ENCODE peak calls at places on chromosomes 1 and 21, in four cellular contexts. One of them, this sample, is unnamed.

GRCh38 chr1:202798792-202799331 is 9.4 kb downstream of the KDM5B start:
- DNase-seq in HTR-8/SVneo: no peak
- DNase-seq in KG1: no peak
- DNase-seq in GM04504: no peak
- DNase-seq in this sample: no peak

GRCh38 chr1:32215629-32216505 is 6.3 kb downstream of the TMEM234 start:
- DNase-seq in GM04504: no peak
- DNase-seq in HTR-8/SVneo: peak
- DNase-seq in KG1: peak
- DNase-seq in this sample: no peak

GRCh38 chr21:31343030-31343510 is 991 bp downstream of the TIAM1 start:
- DNase-seq in KG1: no peak
- DNase-seq in HTR-8/SVneo: no peak
- DNase-seq in GM04504: no peak
- DNase-seq in this sample: no peak

GRCh38 chr1:41749992-41750745 is 168.6 kb downstream of the HIVEP3 start:
- DNase-seq in KG1: no peak
- DNase-seq in HTR-8/SVneo: no peak
- DNase-seq in GM04504: no peak
- DNase-seq in this sample: no peak

GRCh38 chr21:35925497-35925896 is 134.8 kb downstream of the SETD4 start:
- DNase-seq in HTR-8/SVneo: peak
- DNase-seq in GM04504: no peak
- DNase-seq in KG1: no peak
- DNase-seq in this sample: no peak

GRCh38 chr1:236523704-236524141 is at the start of gene LGALS8:
- DNase-seq in HTR-8/SVneo: peak
- DNase-seq in GM04504: peak
- DNase-seq in KG1: peak
- DNase-seq in this sample: peak

GRCh38 chr1:220974431-220974830 is 95.2 kb downstream of the HLX start:
- DNase-seq in KG1: no peak
- DNase-seq in HTR-8/SVneo: no peak
- DNase-seq in GM04504: no peak
- DNase-seq in this sample: no peak

GRCh38 chr1:227428803-227429202 is 110.5 kb upstream of the CDC42BPA start:
- DNase-seq in KG1: no peak
- DNase-seq in GM04504: no peak
- DNase-seq in HTR-8/SVneo: peak
- DNase-seq in this sample: no peak

GRCh38 chr1:201277441-201277840 is 5.9 kb upstream of the PKP1 start:
- DNase-seq in KG1: no peak
- DNase-seq in HTR-8/SVneo: no peak
- DNase-seq in GM04504: no peak
- DNase-seq in this sample: no peak

GRCh38 chr1:197908695-197909336 is 6.4 kb downstream of the C1orf53 start:
- DNase-seq in HTR-8/SVneo: no peak
- DNase-seq in KG1: no peak
- DNase-seq in GM04504: no peak
- DNase-seq in this sample: no peak

GRCh38 chr1:6014130-6014999 is 22.1 kb upstream of the NPHP4 start:
- DNase-seq in GM04504: no peak
- DNase-seq in KG1: no peak
- DNase-seq in HTR-8/SVneo: no peak
- DNase-seq in this sample: no peak

GRCh38 chr1:222182641-222183040 is 365.3 kb downstream of the HHIPL2 start:
- DNase-seq in KG1: no peak
- DNase-seq in GM04504: no peak
- DNase-seq in HTR-8/SVneo: no peak
- DNase-seq in this sample: peak

GRCh38 chr1:30386145-30386926 is 337.0 kb downstream of the MATN1 start:
- DNase-seq in KG1: no peak
- DNase-seq in HTR-8/SVneo: no peak
- DNase-seq in GM04504: no peak
- DNase-seq in this sample: no peak

GRCh38 chr1:41574842-41575241 is 90.4 kb upstream of the EDN2 start:
- DNase-seq in GM04504: no peak
- DNase-seq in HTR-8/SVneo: no peak
- DNase-seq in KG1: no peak
- DNase-seq in this sample: no peak

GRCh38 chr1:159942700-159943640 is 2.4 kb downstream of the IGSF9 start:
- DNase-seq in KG1: no peak
- DNase-seq in HTR-8/SVneo: no peak
- DNase-seq in GM04504: no peak
- DNase-seq in this sample: no peak

GRCh38 chr1:245688536-245689453 is 534.0 kb downstream of the KIF26B start:
- DNase-seq in KG1: no peak
- DNase-seq in GM04504: no peak
- DNase-seq in HTR-8/SVneo: no peak
- DNase-seq in this sample: no peak

GRCh38 chr1:231241751-231242150 is 739 bp downstream of the GNPAT start:
- DNase-seq in GM04504: no peak
- DNase-seq in HTR-8/SVneo: peak
- DNase-seq in KG1: no peak
- DNase-seq in this sample: no peak

GRCh38 chr1:236063919-236064673 is 794 bp downstream of the NID1 start:
- DNase-seq in HTR-8/SVneo: peak
- DNase-seq in GM04504: peak
- DNase-seq in KG1: no peak
- DNase-seq in this sample: no peak

GRCh38 chr21:29789393-29789792 is 150.4 kb downstream of the GRIK1 start:
- DNase-seq in HTR-8/SVneo: no peak
- DNase-seq in KG1: no peak
- DNase-seq in GM04504: no peak
- DNase-seq in this sample: no peak

GRCh38 chr1:198290089-198290683 is 133.4 kb downstream of the NEK7 start:
- DNase-seq in KG1: no peak
- DNase-seq in GM04504: no peak
- DNase-seq in HTR-8/SVneo: no peak
- DNase-seq in this sample: no peak